ENCODE peak calls at places on chromosome 2, in seven cellular contexts. U is neural progenitor cell, J is heart left ventricle, W is pancreas, I is cardiac muscle cell, Y is hepatocyte, F is thyroid gland. N is an unnamed sample.
A peak's percentile ranks its signal among the peaks of the same experiment; 100 is the strongest.

GRCh38 chr2:117982376-117983033 is 31.4 kb downstream of the CCDC93 start:
- DNase-seq in Y (no peak), W (no peak), I (peak; percentile 12), J (no peak), F (no peak), U (peak; percentile 32), N (no peak)

GRCh38 chr2:221465776-221466175 is 106.3 kb downstream of the EPHA4 start:
- DNase-seq in U (no peak), I (peak; percentile 36), Y (no peak), J (peak; percentile 21), W (no peak), F (peak; percentile 8), N (no peak)

GRCh38 chr2:225254363-225254762 is 145.1 kb upstream of the NYAP2 start:
- DNase-seq in W (no peak), I (no peak), F (no peak), U (no peak), Y (no peak), J (no peak), N (no peak)

GRCh38 chr2:31526946-31527345 is 53.8 kb downstream of the SRD5A2 start:
- DNase-seq in I (no peak), Y (peak; percentile 25), J (no peak), W (no peak), U (no peak), F (no peak), N (no peak)

GRCh38 chr2:217370391-217370790 is 510.5 kb upstream of the TNP1 start:
- DNase-seq in J (no peak), I (peak; percentile 28), F (no peak), U (no peak), W (no peak), Y (no peak), N (no peak)

GRCh38 chr2:36185624-36186023 is 170.0 kb upstream of the CRIM1 start:
- DNase-seq in I (no peak), W (no peak), F (no peak), J (no peak), Y (no peak), U (no peak), N (no peak)

GRCh38 chr2:241904011-241904718 is 34.6 kb downstream of the RTP5 start:
- DNase-seq in F (no peak), W (no peak), J (no peak), Y (no peak), I (no peak), U (no peak), N (no peak)

GRCh38 chr2:198098918-198099317 is 294.5 kb downstream of the PLCL1 start:
- DNase-seq in J (no peak), W (no peak), Y (no peak), F (no peak), I (no peak), U (peak; percentile 67), N (no peak)

DNA sequence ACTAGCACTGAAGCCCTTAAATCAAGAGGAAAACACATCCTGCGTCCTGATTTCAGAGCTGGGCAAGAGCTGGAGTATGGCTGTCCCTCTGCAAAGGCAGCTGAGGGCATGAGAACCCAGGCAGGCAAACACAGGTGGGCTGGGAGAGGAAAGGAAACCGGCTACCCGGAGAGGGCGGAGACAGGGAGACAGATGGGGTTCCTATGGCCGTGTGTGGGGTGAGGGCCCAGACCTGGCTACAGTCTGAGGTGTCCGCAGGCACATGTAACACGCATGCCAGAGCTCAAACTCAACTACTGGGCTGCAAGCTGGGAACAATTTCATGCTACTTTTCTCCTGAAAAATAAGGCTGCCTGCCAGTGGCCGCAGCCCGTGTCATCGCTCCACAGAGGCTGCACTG is 2.7 kb downstream of the COPS9 start:
- DNase-seq in W (peak; percentile 7), I (no peak), J (no peak), U (no peak), F (no peak), Y (no peak), N (no peak)
- H3K27ac ChIP-seq in W (no peak overlapping the region), I (no peak overlapping the region), J (no peak overlapping the region), U (no peak overlapping the region), F (no peak overlapping the region), Y (no peak overlapping the region), N (no peak overlapping the region)

GRCh38 chr2:25233916-25234610 is 65.7 kb upstream of the POMC start:
- DNase-seq in J (no peak), I (no peak), U (no peak), F (no peak), W (no peak), Y (no peak), N (no peak)

GRCh38 chr2:25238920-25239319 is 70.5 kb upstream of the POMC start:
- DNase-seq in J (no peak), F (no peak), Y (no peak), W (no peak), I (no peak), U (no peak), N (no peak)

GRCh38 chr2:25234756-25235155 is 66.4 kb upstream of the POMC start:
- DNase-seq in Y (no peak), W (no peak), F (no peak), J (no peak), I (no peak), U (no peak), N (no peak)

GRCh38 chr2:25237764-25238163 is 69.4 kb upstream of the POMC start:
- DNase-seq in W (no peak), F (no peak), J (no peak), Y (no peak), I (no peak), U (no peak), N (no peak)

DNA sequence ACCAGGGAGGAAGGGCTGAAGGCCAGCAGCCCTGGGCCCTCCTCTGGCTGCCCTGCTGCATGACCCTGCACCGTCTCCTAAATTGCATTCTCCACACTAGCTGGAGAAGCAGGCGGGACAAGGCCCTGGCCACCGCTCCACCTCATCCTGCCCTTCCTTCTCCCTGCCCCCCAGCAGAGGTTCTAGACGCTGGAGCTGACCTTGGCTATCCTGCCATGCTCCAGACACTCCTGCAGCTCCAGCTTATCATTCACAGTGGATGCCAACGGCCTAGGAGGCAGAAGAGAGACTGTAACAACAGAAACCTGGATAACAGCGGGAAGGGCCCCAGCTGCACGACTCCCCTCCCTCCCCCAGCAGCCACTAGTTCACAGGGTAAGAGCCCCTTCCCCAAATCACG is 68.4 kb upstream of the POMC start:
- DNase-seq in F (no peak), U (no peak), J (no peak), I (no peak), Y (no peak), W (no peak), N (no peak)
- H3K36me3 ChIP-seq in F (peaks cover 52% of the 10 kb centered on the region), U (no peaks in the 10 kb centered on the region), J (peaks cover 21% of the 10 kb centered on the region), I (peaks cover 68% of the 10 kb centered on the region), Y (peaks cover 3% of the 10 kb centered on the region), W (peaks cover 20% of the 10 kb centered on the region), N (peaks cover 33% of the 10 kb centered on the region)

GRCh38 chr2:175880-176800 is 87.7 kb downstream of the SH3YL1 start:
- DNase-seq in W (no peak), U (no peak), Y (peak; percentile 33), F (no peak), J (no peak), I (no peak), N (no peak)
- H3K27ac ChIP-seq in W (no peak overlapping the region), U (no peak overlapping the region), Y (peak overlapping the region; percentile 58), F (no peak overlapping the region), J (no peak overlapping the region), I (no peak overlapping the region), N (no peak overlapping the region)

DNA sequence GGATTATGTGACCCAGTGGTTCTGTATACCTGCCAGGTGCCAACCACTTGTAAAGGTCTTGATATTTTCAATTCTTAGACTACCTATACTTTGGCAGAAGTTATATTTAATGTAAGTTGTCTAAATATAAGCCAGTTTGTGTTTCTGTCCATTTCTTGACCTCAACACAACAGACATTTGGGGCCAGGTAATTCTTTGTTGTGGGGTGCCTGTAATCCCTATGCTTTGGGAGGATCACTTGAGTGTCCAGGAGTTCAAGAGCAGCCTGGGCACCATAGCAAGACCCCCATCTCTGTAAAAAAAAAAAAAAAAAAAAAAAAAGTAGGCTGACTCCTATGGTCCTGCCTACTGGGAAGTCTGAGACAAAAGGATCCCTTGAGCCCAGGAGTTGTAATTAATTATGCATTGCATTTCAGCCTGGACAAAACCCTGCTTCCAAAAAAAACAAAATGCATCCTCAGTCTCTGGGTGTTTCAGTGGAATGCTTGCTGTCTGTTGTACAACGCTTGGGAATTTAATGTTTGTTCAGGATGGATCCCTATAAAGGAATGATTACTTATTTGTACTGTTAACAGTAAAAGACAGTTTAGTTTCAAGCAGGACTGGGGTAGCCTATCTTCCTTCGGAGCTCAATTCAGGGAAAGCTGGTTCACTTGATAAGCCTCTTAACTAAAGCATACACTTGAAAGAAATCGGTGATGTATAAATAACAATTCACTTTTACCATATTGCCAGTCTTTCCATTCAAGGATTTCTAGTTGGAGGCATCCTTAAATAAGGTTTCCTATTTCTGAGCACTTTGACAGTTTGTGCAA is 3.4 kb downstream of the RPS27A start:
- DNase-seq in I (no peak), F (no peak), U (peak; percentile 56), W (no peak), J (no peak), Y (no peak), N (no peak)
- H3K36me3 ChIP-seq in I (peaks cover 40% of the 10 kb centered on the region), F (peaks cover 33% of the 10 kb centered on the region), U (peaks cover 25% of the 10 kb centered on the region), W (no peaks in the 10 kb centered on the region), J (peaks cover 12% of the 10 kb centered on the region), Y (no peaks in the 10 kb centered on the region), N (peaks cover 9% of the 10 kb centered on the region)

GRCh38 chr2:46520108-46520507 is 40.7 kb downstream of the TMEM247 start:
- DNase-seq in I (peak; percentile 37), W (no peak), U (no peak), Y (no peak), J (peak; percentile 53), F (no peak), N (no peak)
- H3K27ac ChIP-seq in I (no peak overlapping the region), W (no peak overlapping the region), U (no peak overlapping the region), Y (no peak overlapping the region), J (peak overlapping the region; percentile 55), F (no peak overlapping the region), N (peak overlapping the region; percentile 24)